ENCODE peak calls at places on chromosome 16, in ten cellular contexts. H is AG04450, U is testis, V is H1, Y is GM13976, C is omental fat pad, T is kidney, W is lower leg skin, E is adrenal gland, O is body of pancreas. X is an unnamed sample.

GRCh38 chr16:51526622-51527021 is 375.6 kb upstream of the SALL1 start:
- DNase-seq in Y (no peak), H (no peak), T (no peak), U (no peak), E (no peak), C (no peak), O (no peak), W (no peak), V (no peak), X (no peak)

GRCh38 chr16:11585460-11586374 is 1.0 kb downstream of the LITAF start:
- DNase-seq in T (peak; percentile 82), E (no peak), W (no peak), U (peak; percentile 31), O (peak; percentile 25), Y (no peak), H (no peak), C (no peak), V (no peak), X (no peak)

GRCh38 chr16:1834096-1834495 is 7.1 kb downstream of the FAHD1 start:
- DNase-seq in E (no peak), C (no peak), Y (no peak), O (no peak), T (no peak), V (no peak), U (no peak), H (no peak), W (no peak), X (no peak)

GRCh38 chr16:14500791-14501190 is 129.3 kb downstream of the PARN start:
- DNase-seq in E (no peak), C (no peak), V (no peak), U (no peak), H (peak; percentile 21), Y (no peak), W (no peak), T (no peak), O (no peak), X (no peak)

GRCh38 chr16:67873435-67874146 is 739 bp downstream of the EDC4 start:
- DNase-seq in E (no peak), W (no peak), O (no peak), Y (no peak), V (no peak), C (no peak), U (no peak), T (no peak), H (no peak), X (no peak)

GRCh38 chr16:6913535-6913934 is 419.1 kb upstream of the RBFOX1 start:
- DNase-seq in O (no peak), Y (no peak), E (no peak), V (no peak), T (no peak), U (no peak), H (no peak), W (no peak), C (no peak), X (no peak)

GRCh38 chr16:47631131-47631530 is 170.0 kb downstream of the PHKB start:
- DNase-seq in U (no peak), W (no peak), T (no peak), E (no peak), H (no peak), O (no peak), V (no peak), Y (no peak), C (no peak), X (no peak)

GRCh38 chr16:57540387-57540786 is 2.1 kb upstream of the ADGRG5 start:
- DNase-seq in T (peak; percentile 21), V (peak; percentile 37), U (no peak), O (no peak), W (no peak), Y (no peak), E (no peak), C (no peak), H (no peak), X (no peak)

GRCh38 chr16:47750371-47750770 is 289.2 kb downstream of the PHKB start:
- DNase-seq in V (no peak), Y (no peak), U (no peak), O (no peak), E (no peak), T (no peak), W (no peak), C (no peak), H (no peak), X (no peak)

GRCh38 chr16:25575363-25575762 is 116.4 kb upstream of the HS3ST4 start:
- DNase-seq in H (no peak), V (peak; percentile 51), E (no peak), O (no peak), Y (no peak), T (no peak), U (no peak), W (no peak), C (no peak), X (no peak)

GRCh38 chr16:25568991-25569390 is 122.8 kb upstream of the HS3ST4 start:
- DNase-seq in U (no peak), E (no peak), W (no peak), Y (no peak), C (no peak), V (no peak), H (no peak), T (no peak), O (no peak), X (no peak)

GRCh38 chr16:25570131-25570530 is 121.6 kb upstream of the HS3ST4 start:
- DNase-seq in V (no peak), W (no peak), U (no peak), E (no peak), Y (no peak), T (no peak), O (no peak), H (no peak), C (no peak), X (no peak)
- TF ChIP-seq CTCF in V (no peak), W (no peak), U (no peak), E (no peak), Y (no peak), T (no peak), O (no peak), H (no peak), C (no peak), X (no peak)

GRCh38 chr16:85675528-85675927 is 13.2 kb downstream of the GINS2 start:
- DNase-seq in C (no peak), W (no peak), H (no peak), V (no peak), E (no peak), O (no peak), T (no peak), Y (no peak), U (no peak), X (no peak)
- TF ChIP-seq CTCF in C (no peak), W (no peak), H (peak; percentile 65), V (peak; percentile 68), E (peak; percentile 45), O (no peak), T (peak; percentile 7), Y (peak; percentile 15), U (peak; percentile 15), X (peak; percentile 77)

DNA sequence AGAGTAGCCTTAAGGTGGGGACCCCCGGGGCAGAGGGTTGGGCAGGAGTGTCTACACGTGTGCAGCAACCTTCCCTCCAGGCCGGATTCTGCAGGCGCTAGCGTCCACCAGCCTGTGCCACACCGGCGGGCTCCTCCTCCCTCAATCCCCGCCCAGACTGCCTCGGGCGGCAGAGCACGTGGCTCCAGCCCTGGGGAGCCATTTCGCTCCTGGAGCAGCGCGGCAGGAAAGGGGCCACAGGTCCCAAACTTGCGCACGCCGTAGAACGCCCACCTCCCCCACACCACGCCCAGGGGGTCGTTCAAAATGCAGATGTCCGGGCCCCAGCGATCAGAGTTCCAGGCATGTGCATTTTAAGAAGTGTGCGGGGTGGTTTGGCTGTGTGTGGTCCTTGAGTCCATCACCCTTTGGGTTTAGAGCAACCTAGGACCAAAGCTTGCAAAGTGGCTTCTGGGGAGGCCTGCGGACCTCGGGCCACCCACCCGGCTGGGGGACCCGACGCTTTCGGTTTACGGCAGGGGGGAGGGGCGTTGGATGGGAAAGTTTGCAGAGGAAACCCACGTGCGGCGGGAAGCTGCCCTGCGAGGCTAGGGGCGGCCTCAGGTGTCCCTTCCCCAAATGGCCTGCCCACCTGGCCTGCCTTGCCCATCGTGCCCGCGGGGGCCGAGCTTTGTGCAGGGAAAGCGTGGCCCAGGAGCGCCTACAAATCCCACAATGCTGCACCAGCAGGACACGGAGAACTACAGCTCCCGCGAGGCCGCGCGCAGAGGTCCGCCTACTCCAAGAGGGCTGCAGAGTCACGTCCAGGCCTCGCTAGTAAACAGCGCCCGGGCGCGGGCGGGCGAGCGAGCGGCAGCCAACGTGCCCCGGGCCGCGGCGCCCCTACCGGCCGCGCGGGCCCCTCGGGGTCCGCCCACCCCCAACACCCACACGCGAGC is 1.4 kb downstream of the TFAP4 start:
- DNase-seq in T (peak; percentile 98), U (peak; percentile 98), C (peak; percentile 72), W (peak; percentile 91), Y (peak; percentile 95), O (peak; percentile 92), H (peak; percentile 76), E (peak; percentile 96), V (peak; percentile 91), X (peak; percentile 98)
- TF ChIP-seq CTCF in T (no peak), U (no peak), C (no peak), W (no peak), Y (no peak), O (no peak), H (no peak), E (no peak), V (no peak), X (peak; percentile 40)

GRCh38 chr16:86834451-86835035 is 256.2 kb downstream of the FOXL1 start:
- DNase-seq in U (no peak), C (no peak), T (no peak), V (peak; percentile 67), Y (no peak), W (no peak), E (no peak), H (peak; percentile 71), O (no peak), X (no peak)
- TF ChIP-seq CTCF in U (no peak), C (no peak), T (no peak), V (peak; percentile 48), Y (no peak), W (no peak), E (no peak), H (peak; percentile 43), O (no peak), X (peak; percentile 76)

DNA sequence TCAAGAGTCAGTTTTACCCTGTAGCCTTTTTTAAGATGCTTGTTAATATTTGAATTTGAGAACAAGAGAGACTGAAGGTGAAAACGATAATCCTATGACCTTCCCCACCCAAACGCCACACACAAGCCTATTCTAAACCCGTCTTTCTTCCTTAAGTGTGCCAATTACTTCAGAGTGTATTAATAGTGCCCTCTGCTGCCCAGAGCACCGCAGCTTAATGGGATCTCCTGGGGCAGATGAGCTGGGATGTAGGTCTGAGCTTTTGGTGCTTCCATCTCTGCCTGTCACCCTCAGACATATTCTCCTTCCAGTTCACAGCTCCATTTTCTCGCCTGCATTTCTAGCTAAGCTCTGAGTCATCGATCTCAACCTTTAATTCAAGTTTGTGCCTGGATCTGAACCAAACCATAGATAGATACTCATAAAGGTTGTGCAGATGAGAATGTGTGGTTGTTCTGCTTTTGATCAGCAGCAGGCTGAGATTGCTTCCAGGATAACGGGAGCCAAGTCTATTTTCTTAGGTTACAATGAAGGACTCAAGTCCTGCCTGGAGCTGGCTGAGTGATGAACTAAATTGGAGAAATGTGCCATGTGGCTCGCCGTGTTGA is 46.4 kb upstream of the CDH13 start:
- DNase-seq in C (no peak), W (no peak), U (peak; percentile 68), O (no peak), Y (no peak), E (peak; percentile 61), T (no peak), H (no peak), V (no peak), X (no peak)
- TF ChIP-seq CTCF in C (no peak), W (no peak), U (no peak), O (peak; percentile 15), Y (peak; percentile 14), E (no peak), T (no peak), H (peak; percentile 13), V (peak; percentile 63), X (peak; percentile 47)

X was measured in chondrocyte.